ENCODE peak calls at places on chromosomes 3 and 15, in six cellular contexts. G, X, C, I, F and T are unnamed samples. For H3K4me1, the result is how much of the 10 kb centered on the place peaks cover.

GRCh38 chr3:149621218-149622005 is 36.4 kb downstream of the WWTR1 start:
- DNase-seq in G (no peak), X (no peak), C (peak), I (no peak), F (no peak), T (no peak)

GRCh38 chr15:35308802-35309201 is 223.7 kb upstream of the NANOGP8 start:
- DNase-seq in G (peak), X (peak), C (peak), I (no peak), F (no peak), T (no peak)

GRCh38 chr15:80923668-80924067 is 66.0 kb downstream of the MESD start:
- DNase-seq in G (no peak), X (no peak), C (peak), I (no peak), F (no peak), T (no peak)

GRCh38 chr3:65484964-65485363 is 553.8 kb downstream of the MAGI1 start:
- DNase-seq in G (no peak), X (no peak), C (no peak), I (no peak), F (no peak), T (no peak)

GRCh38 chr3:110814170-110815007 is 257.2 kb upstream of the NECTIN3 start:
- DNase-seq in G (no peak), X (peak), C (peak), I (no peak), F (no peak), T (no peak)

GRCh38 chr15:80780416-80781221 is 1.4 kb downstream of the CEMIP start:
- DNase-seq in G (peak), X (peak), C (peak), I (peak), F (no peak), T (no peak)

GRCh38 chr3:122305818-122306621 is 19.0 kb upstream of the CSTA start:
- DNase-seq in G (no peak), X (peak), C (no peak), I (no peak), F (no peak), T (no peak)

GRCh38 chr3:125990253-125990970 is 21.4 kb downstream of the ROPN1B start:
- DNase-seq in G (peak), X (peak), C (peak), I (peak), F (peak), T (peak)

GRCh38 chr15:57458255-57458850 is 82.0 kb downstream of the CGNL1 start:
- DNase-seq in G (peak), X (no peak), C (no peak), I (no peak), F (no peak), T (no peak)

GRCh38 chr15:70479056-70479455 is 284.3 kb downstream of the UACA start:
- DNase-seq in G (no peak), X (no peak), C (no peak), I (no peak), F (no peak), T (no peak)

GRCh38 chr3:67655364-67656121 is 1.1 kb upstream of the SUCLG2 start:
- DNase-seq in G (peak), X (peak), C (no peak), I (no peak), F (peak), T (no peak)

GRCh38 chr3:95333826-95334225 is 1271.0 kb downstream of the NSUN3 start:
- DNase-seq in G (no peak), X (no peak), C (no peak), I (no peak), F (no peak), T (no peak)

GRCh38 chr3:164730810-164731209 is 347.5 kb downstream of the SI start:
- DNase-seq in G (no peak), X (no peak), C (no peak), I (no peak), F (no peak), T (no peak)

GRCh38 chr3:83523470-83524073 is 1435.2 kb upstream of the CADM2 start:
- DNase-seq in G (no peak), X (peak), C (no peak), I (no peak), F (no peak), T (no peak)

GRCh38 chr3:38117163-38117716 is 19.7 kb downstream of the ACAA1 start:
- DNase-seq in G (no peak), X (no peak), C (no peak), I (no peak), F (peak), T (no peak)

GRCh38 chr3:100007313-100007712 is 107.0 kb downstream of the FILIP1L start:
- DNase-seq in G (no peak), X (no peak), C (no peak), I (no peak), F (no peak), T (no peak)

GRCh38 chr3:100008081-100008698 is 106.1 kb downstream of the FILIP1L start:
- DNase-seq in G (no peak), X (no peak), C (no peak), I (no peak), F (no peak), T (no peak)

GRCh38 chr3:100005670-100006393 is 108.5 kb downstream of the FILIP1L start:
- DNase-seq in G (no peak), X (no peak), C (peak), I (no peak), F (no peak), T (no peak)

GRCh38 chr3:100004931-100005330 is 109.4 kb downstream of the FILIP1L start:
- DNase-seq in G (no peak), X (no peak), C (no peak), I (no peak), F (no peak), T (no peak)

GRCh38 chr3:100006570-100007271 is 107.6 kb downstream of the FILIP1L start:
- DNase-seq in G (no peak), X (peak), C (peak), I (no peak), F (no peak), T (no peak)
- TF ChIP-seq CTCF in G (peak), X (no peak), C (peak), I (no peak), F (no peak), T (no peak)

GRCh38 chr3:72888546-72889309 is 882 bp downstream of the GXYLT2 start:
- DNase-seq in G (peak), X (no peak), C (peak), I (peak), F (no peak), T (no peak)
- H3K4me1 ChIP-seq in G (under half), X (under half), C (under half), I (under half), F (under half), T (under half)

GRCh38 chr15:74011610-74012009 is 17.1 kb downstream of the PML start:
- DNase-seq in G (peak), X (no peak), C (peak), I (peak), F (no peak), T (no peak)
- TF ChIP-seq POLR2A in G (no peak), X (no peak), C (no peak), I (no peak), F (no peak), T (no peak)

GRCh38 chr3:58214484-58215316 is 3.9 kb upstream of the DNASE1L3 start:
- DNase-seq in G (no peak), X (peak), C (peak), I (no peak), F (no peak), T (no peak)
- TF ChIP-seq CTCF in G (no peak), X (no peak), C (no peak), I (no peak), F (no peak), T (no peak)

GRCh38 chr3:13684350-13684749 is 135.4 kb downstream of the FBLN2 start:
- DNase-seq in G (no peak), X (no peak), C (no peak), I (no peak), F (no peak), T (no peak)
- H3K4me1 ChIP-seq in G (under half), X (under half), C (under half), I (under half), F (under half), T (under half)

GRCh38 chr3:113897373-113897777 is 50.4 kb upstream of the ZDHHC23 start:
- DNase-seq in G (no peak), X (no peak), C (no peak), I (no peak), F (no peak), T (no peak)
- TF ChIP-seq POLR2A in G (no peak), X (no peak), C (no peak), I (no peak), F (no peak), T (no peak)

DNA sequence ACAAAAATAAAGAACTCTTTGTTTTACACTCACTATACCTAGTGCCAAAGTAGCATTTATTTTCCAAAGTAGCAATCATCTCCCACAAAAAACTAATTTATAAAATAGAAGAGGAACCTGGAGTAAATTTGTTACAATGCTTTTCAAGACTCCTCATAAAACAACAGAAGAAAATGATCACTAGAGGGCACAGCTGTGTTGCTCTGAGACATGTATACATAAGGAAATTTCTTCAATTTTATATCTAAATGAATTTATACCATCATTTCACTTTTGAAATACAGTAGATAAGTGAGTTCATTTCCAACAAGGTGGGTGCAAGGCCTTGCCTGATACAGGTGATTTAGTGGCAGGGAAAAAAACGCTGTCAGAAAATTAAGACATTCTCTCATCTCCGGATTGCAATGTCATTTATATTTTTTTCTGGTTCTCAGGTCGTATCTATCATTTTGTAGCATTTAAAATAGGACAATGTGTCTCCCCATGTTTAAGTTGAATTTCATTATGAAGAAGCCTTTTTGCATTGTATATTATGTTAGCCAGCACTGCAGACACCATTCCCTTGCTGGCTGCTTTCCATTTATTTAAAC is 25.3 kb upstream of the ARHGEF26 start:
- DNase-seq in G (no peak), X (peak), C (peak), I (no peak), F (no peak), T (no peak)
- TF ChIP-seq CTCF in G (peak), X (peak), C (peak), I (no peak), F (no peak), T (no peak)